ENCODE peak calls at places on chromosomes 11 and 22, in nine cellular contexts. J, O, L, P, R, Q, D, T and C are unnamed samples.

GRCh38 chr11:12556788-12557384 is 117.3 kb upstream of the TEAD1 start:
- DNase-seq in J (peak; percentile 80), O (no peak), L (peak; percentile 7), P (no peak), R (no peak), Q (peak; percentile 90), D (peak; percentile 53), T (peak; percentile 89), C (peak; percentile 86)

GRCh38 chr22:48494968-48495750 is 1332.5 kb downstream of the BRD1 start:
- DNase-seq in J (no peak), O (no peak), L (no peak), P (peak; percentile 8), R (no peak), Q (no peak), D (no peak), T (peak; percentile 40), C (no peak)

GRCh38 chr11:28049338-28050216 is 58.4 kb downstream of the KIF18A start:
- DNase-seq in J (no peak), O (no peak), L (peak; percentile 43), P (peak; percentile 66), R (no peak), Q (no peak), D (no peak), T (no peak), C (no peak)

GRCh38 chr11:65546217-65546958 is 11.8 kb downstream of the LTBP3 start:
- DNase-seq in J (peak; percentile 98), O (peak; percentile 97), L (peak; percentile 98), P (no peak), R (no peak), Q (no peak), D (peak; percentile 98), T (peak; percentile 90), C (peak; percentile 69)

GRCh38 chr11:131612576-131612975 is 242.2 kb downstream of the NTM start:
- DNase-seq in J (no peak), O (no peak), L (no peak), P (peak; percentile 17), R (no peak), Q (no peak), D (no peak), T (no peak), C (no peak)

GRCh38 chr11:61124574-61125309 is 22.5 kb downstream of the CD5 start:
- DNase-seq in J (no peak), O (no peak), L (no peak), P (peak; percentile 62), R (no peak), Q (no peak), D (no peak), T (no peak), C (no peak)

GRCh38 chr11:7524831-7525230 is 11.0 kb downstream of the PPFIBP2 start:
- DNase-seq in J (no peak), O (no peak), L (peak; percentile 25), P (no peak), R (no peak), Q (peak; percentile 23), D (no peak), T (no peak), C (no peak)

GRCh38 chr11:133656100-133656635 is 123.9 kb upstream of the OPCML start:
- DNase-seq in J (no peak), O (no peak), L (no peak), P (no peak), R (no peak), Q (no peak), D (no peak), T (no peak), C (no peak)

GRCh38 chr22:30730351-30730750 is 35.7 kb downstream of the OSBP2 start:
- DNase-seq in J (no peak), O (no peak), L (no peak), P (no peak), R (no peak), Q (no peak), D (no peak), T (no peak), C (no peak)

GRCh38 chr22:46107089-46107664 is 43.1 kb upstream of the PPARA start:
- DNase-seq in J (peak; percentile 85), O (no peak), L (peak; percentile 58), P (no peak), R (peak; percentile 70), Q (peak; percentile 82), D (peak; percentile 70), T (peak; percentile 89), C (no peak)

GRCh38 chr22:46106279-46107022 is 43.9 kb upstream of the PPARA start:
- DNase-seq in J (no peak), O (no peak), L (no peak), P (no peak), R (no peak), Q (peak; percentile 59), D (no peak), T (no peak), C (no peak)

GRCh38 chr22:46109474-46110003 is 40.8 kb upstream of the PPARA start:
- DNase-seq in J (no peak), O (no peak), L (no peak), P (no peak), R (no peak), Q (peak; percentile 53), D (no peak), T (no peak), C (no peak)

GRCh38 chr22:46108564-46109473 is 41.5 kb upstream of the PPARA start:
- DNase-seq in J (peak; percentile 79), O (peak; percentile 67), L (peak; percentile 67), P (no peak), R (no peak), Q (peak; percentile 82), D (peak; percentile 78), T (peak; percentile 87), C (peak; percentile 33)

GRCh38 chr22:46107753-46108563 is 42.4 kb upstream of the PPARA start:
- DNase-seq in J (no peak), O (no peak), L (no peak), P (no peak), R (no peak), Q (peak; percentile 66), D (no peak), T (peak; percentile 83), C (no peak)
- H3K4me3 ChIP-seq in J (no peak overlapping the region), O (no peak overlapping the region), L (no peak overlapping the region), P (no peak overlapping the region), R (no peak overlapping the region), Q (no peak overlapping the region), D (no peak overlapping the region), T (peak overlapping the region; percentile 4), C (no peak overlapping the region)

GRCh38 chr22:19386248-19386647 is 45.3 kb downstream of the HIRA start:
- DNase-seq in J (no peak), O (no peak), L (no peak), P (no peak), R (no peak), Q (no peak), D (no peak), T (peak; percentile 41), C (no peak)

GRCh38 chr22:19385221-19385906 is 46.2 kb downstream of the HIRA start:
- DNase-seq in J (no peak), O (no peak), L (no peak), P (no peak), R (no peak), Q (no peak), D (no peak), T (peak; percentile 53), C (no peak)

GRCh38 chr22:19382240-19382639 is 49.3 kb downstream of the HIRA start:
- DNase-seq in J (no peak), O (no peak), L (no peak), P (no peak), R (no peak), Q (no peak), D (no peak), T (peak; percentile 19), C (no peak)

GRCh38 chr22:19383292-19383691 is 48.2 kb downstream of the HIRA start:
- DNase-seq in J (no peak), O (no peak), L (no peak), P (no peak), R (no peak), Q (no peak), D (no peak), T (peak; percentile 17), C (no peak)

GRCh38 chr22:19387575-19387974 is 44.0 kb downstream of the HIRA start:
- DNase-seq in J (no peak), O (no peak), L (no peak), P (no peak), R (no peak), Q (no peak), D (no peak), T (peak; percentile 29), C (no peak)
- H3K36me3 ChIP-seq in J (peaks cover 100% of the 10 kb centered on the region), O (peaks cover 96% of the 10 kb centered on the region), L (peaks cover 30% of the 10 kb centered on the region), P (no peaks in the 10 kb centered on the region), R (peaks cover 8% of the 10 kb centered on the region), Q (peaks cover 88% of the 10 kb centered on the region), D (peaks cover 11% of the 10 kb centered on the region), T (peaks cover 67% of the 10 kb centered on the region), C (peaks cover 77% of the 10 kb centered on the region)

GRCh38 chr11:109421981-109422590 is at the start of gene C11orf87:
- DNase-seq in J (no peak), O (no peak), L (no peak), P (no peak), R (no peak), Q (no peak), D (no peak), T (no peak), C (no peak)
- H3K27ac ChIP-seq in J (no peak within 1 kb of the TSS), O (no peak within 1 kb of the TSS), L (no peak within 1 kb of the TSS), P (no peak within 1 kb of the TSS), R (no peak within 1 kb of the TSS), Q (no peak within 1 kb of the TSS), D (no peak within 1 kb of the TSS), T (no peak within 1 kb of the TSS), C (no peak within 1 kb of the TSS)

DNA sequence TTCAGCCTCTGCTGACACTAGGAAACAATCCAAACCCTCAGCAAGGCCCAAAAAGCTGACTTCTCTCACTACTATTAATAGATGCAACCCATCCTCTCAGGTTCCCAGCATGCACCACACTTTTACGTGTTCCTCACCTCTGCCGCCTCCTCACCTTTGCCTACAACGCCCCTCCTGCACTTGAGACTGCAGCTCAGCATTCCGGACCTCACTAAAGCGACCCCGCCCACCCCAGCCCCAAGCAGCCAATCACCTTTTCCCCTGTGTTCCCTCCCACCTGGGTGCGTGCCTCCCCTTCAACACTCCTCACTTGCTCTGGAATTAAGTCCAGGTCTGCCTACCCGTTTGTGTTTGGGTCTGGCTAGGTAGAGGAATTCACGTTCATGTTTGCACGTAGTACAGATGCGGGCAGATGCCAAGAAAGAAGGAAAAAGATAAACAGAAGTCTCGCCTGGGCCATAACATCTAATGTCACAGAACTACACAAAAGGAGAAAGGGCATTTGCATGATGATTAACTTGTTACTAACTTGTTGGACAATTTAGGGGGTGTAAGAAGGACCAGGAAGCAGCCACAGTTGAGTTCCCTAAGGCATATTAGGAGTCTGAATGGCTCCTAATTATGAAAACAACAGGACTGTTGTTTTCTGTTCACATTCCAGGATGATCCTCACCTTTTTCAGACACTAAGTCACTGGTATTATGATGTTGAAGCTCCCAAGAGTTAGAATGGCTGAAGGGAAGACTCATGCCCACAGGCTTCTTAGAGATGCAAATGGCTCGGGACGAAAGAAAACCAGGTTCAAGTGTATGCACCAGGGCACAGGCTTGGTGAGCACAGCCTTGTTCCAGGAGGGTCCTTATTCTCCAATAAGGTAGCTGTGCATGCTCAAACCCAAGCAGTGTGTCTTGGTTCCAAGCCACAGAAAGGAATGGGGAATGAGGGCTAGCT is 102.2 kb downstream of the MICAL3 start:
- DNase-seq in J (no peak), O (peak; percentile 99), L (peak; percentile 46), P (no peak), R (no peak), Q (no peak), D (peak; percentile 64), T (no peak), C (no peak)
- H3K4me3 ChIP-seq in J (no peak overlapping the region), O (no peak overlapping the region), L (no peak overlapping the region), P (no peak overlapping the region), R (no peak overlapping the region), Q (no peak overlapping the region), D (no peak overlapping the region), T (no peak overlapping the region), C (no peak overlapping the region)